ENCODE peak calls at places on chromosomes 5 and 9, in five cellular contexts. G, O, Q, P and M are unnamed samples.

GRCh38 chr5:174462128-174462527 is 262.3 kb upstream of the MSX2 start:
- DNase-seq in G (no peak), O (no peak), Q (no peak), P (no peak), M (no peak)

GRCh38 chr9:94812343-94812742 is 85.8 kb downstream of the AOPEP start:
- DNase-seq in G (no peak), O (no peak), Q (no peak), P (no peak), M (no peak)

GRCh38 chr9:73742412-73742811 is 590.7 kb downstream of the ANXA1 start:
- DNase-seq in G (no peak), O (no peak), Q (no peak), P (no peak), M (no peak)

GRCh38 chr5:134594336-134594735 is 38.3 kb downstream of the SAR1B start:
- DNase-seq in G (no peak), O (no peak), Q (no peak), P (no peak), M (no peak)

GRCh38 chr5:147918101-147918500 is 11.8 kb upstream of the C5orf46 start:
- DNase-seq in G (no peak), O (no peak), Q (no peak), P (no peak), M (no peak)

GRCh38 chr9:89410709-89411111 is 87.2 kb downstream of the SEMA4D start:
- DNase-seq in G (no peak), O (no peak), Q (no peak), P (no peak), M (no peak)

GRCh38 chr5:36680066-36680465 is 73.7 kb downstream of the SLC1A3 start:
- DNase-seq in G (no peak), O (no peak), Q (no peak), P (no peak), M (no peak)

GRCh38 chr5:141604318-141604717 is 14.5 kb downstream of the DIAPH1 start:
- DNase-seq in G (no peak), O (no peak), Q (no peak), P (no peak), M (no peak)

GRCh38 chr9:101409079-101409477 is 10.4 kb downstream of the ZNF189 start:
- DNase-seq in G (no peak), O (no peak), Q (no peak), P (peak), M (no peak)

GRCh38 chr5:81165493-81166119 is 67.5 kb upstream of the CKMT2 start:
- DNase-seq in G (peak), O (peak), Q (peak), P (peak), M (peak)

GRCh38 chr5:1698589-1699316 is 100.9 kb downstream of the MRPL36 start:
- DNase-seq in G (no peak), O (no peak), Q (no peak), P (no peak), M (no peak)

GRCh38 chr5:68458416-68458815 is 242.9 kb downstream of the PIK3R1 start:
- DNase-seq in G (no peak), O (no peak), Q (no peak), P (no peak), M (no peak)

GRCh38 chr5:16656561-16657191 is 39.9 kb upstream of the RETREG1 start:
- DNase-seq in G (no peak), O (no peak), Q (no peak), P (no peak), M (no peak)